ENCODE peak calls at places on chromosomes 13 and 19, in seven cellular contexts. One of them, this sample, is unnamed.

GRCh38 chr13:59534806-59535205 is 628.9 kb downstream of the DIAPH3 start:
- DNase-seq in HCT116: no peak
- DNase-seq in H1: no peak
- DNase-seq in K562: no peak
- DNase-seq in SK-N-SH: no peak
- DNase-seq in HepG2: no peak
- DNase-seq in GM12878: no peak
- DNase-seq in this sample: no peak

GRCh38 chr19:13588953-13589833 is 82.9 kb upstream of the CACNA1A start:
- DNase-seq in HCT116: peak
- DNase-seq in H1: peak
- DNase-seq in K562: peak
- DNase-seq in SK-N-SH: peak
- DNase-seq in HepG2: peak
- DNase-seq in GM12878: no peak
- DNase-seq in this sample: peak

GRCh38 chr13:112442483-112443090 is 66.4 kb downstream of the SPACA7 start:
- DNase-seq in HCT116: no peak
- DNase-seq in H1: no peak
- DNase-seq in K562: no peak
- DNase-seq in SK-N-SH: peak
- DNase-seq in HepG2: no peak
- DNase-seq in GM12878: no peak
- DNase-seq in this sample: no peak

GRCh38 chr13:53499551-53499950 is 470.9 kb downstream of the OLFM4 start:
- DNase-seq in HCT116: no peak
- DNase-seq in H1: no peak
- DNase-seq in K562: no peak
- DNase-seq in SK-N-SH: no peak
- DNase-seq in HepG2: no peak
- DNase-seq in GM12878: no peak
- DNase-seq in this sample: no peak

GRCh38 chr13:95136638-95137037 is 164.6 kb downstream of the ABCC4 start:
- DNase-seq in HCT116: no peak
- DNase-seq in H1: no peak
- DNase-seq in K562: no peak
- DNase-seq in SK-N-SH: no peak
- DNase-seq in HepG2: no peak
- DNase-seq in GM12878: no peak
- DNase-seq in this sample: no peak

GRCh38 chr13:109145631-109146030 is 516.2 kb downstream of the MYO16 start:
- DNase-seq in HCT116: peak
- DNase-seq in H1: no peak
- DNase-seq in K562: peak
- DNase-seq in SK-N-SH: peak
- DNase-seq in HepG2: peak
- DNase-seq in GM12878: no peak
- DNase-seq in this sample: peak

GRCh38 chr13:44273991-44274810 is 99.4 kb upstream of the SERP2 start:
- DNase-seq in HCT116: no peak
- DNase-seq in H1: no peak
- DNase-seq in K562: no peak
- DNase-seq in SK-N-SH: no peak
- DNase-seq in HepG2: no peak
- DNase-seq in GM12878: no peak
- DNase-seq in this sample: peak

GRCh38 chr19:31107096-31107495 is 242.1 kb downstream of the TSHZ3 start:
- DNase-seq in HCT116: no peak
- DNase-seq in H1: no peak
- DNase-seq in K562: no peak
- DNase-seq in SK-N-SH: no peak
- DNase-seq in HepG2: no peak
- DNase-seq in GM12878: no peak
- DNase-seq in this sample: no peak

GRCh38 chr13:91652389-91652788 is 254.0 kb downstream of the GPC5 start:
- DNase-seq in HCT116: no peak
- DNase-seq in H1: no peak
- DNase-seq in K562: no peak
- DNase-seq in SK-N-SH: no peak
- DNase-seq in HepG2: no peak
- DNase-seq in GM12878: no peak
- DNase-seq in this sample: no peak

GRCh38 chr13:110103479-110103878 is 203.5 kb downstream of the COL4A1 start:
- DNase-seq in HCT116: no peak
- DNase-seq in H1: no peak
- DNase-seq in K562: no peak
- DNase-seq in SK-N-SH: no peak
- DNase-seq in HepG2: no peak
- DNase-seq in GM12878: no peak
- DNase-seq in this sample: no peak

GRCh38 chr13:101325423-101325822 is 90.9 kb downstream of the NALCN start:
- DNase-seq in HCT116: no peak
- DNase-seq in H1: no peak
- DNase-seq in K562: no peak
- DNase-seq in SK-N-SH: no peak
- DNase-seq in HepG2: no peak
- DNase-seq in GM12878: no peak
- DNase-seq in this sample: no peak

GRCh38 chr13:77697208-77698103 is at the start of gene SLAIN1:
- DNase-seq in HCT116: no peak
- DNase-seq in H1: peak
- DNase-seq in K562: peak
- DNase-seq in SK-N-SH: peak
- DNase-seq in HepG2: peak
- DNase-seq in GM12878: no peak
- DNase-seq in this sample: no peak

GRCh38 chr19:38538793-38539528 is 78.8 kb downstream of the MAP4K1 start:
- DNase-seq in HCT116: no peak
- DNase-seq in H1: no peak
- DNase-seq in K562: no peak
- DNase-seq in SK-N-SH: no peak
- DNase-seq in HepG2: no peak
- DNase-seq in GM12878: no peak
- DNase-seq in this sample: no peak

GRCh38 chr19:55681131-55682087 is 6.4 kb downstream of the EPN1 start:
- DNase-seq in HCT116: no peak
- DNase-seq in H1: no peak
- DNase-seq in K562: no peak
- DNase-seq in SK-N-SH: no peak
- DNase-seq in HepG2: no peak
- DNase-seq in GM12878: no peak
- DNase-seq in this sample: no peak

GRCh38 chr13:46668906-46669525 is 116.0 kb downstream of the LRCH1 start:
- DNase-seq in HCT116: no peak
- DNase-seq in H1: no peak
- DNase-seq in K562: no peak
- DNase-seq in SK-N-SH: no peak
- DNase-seq in HepG2: no peak
- DNase-seq in GM12878: no peak
- DNase-seq in this sample: no peak

GRCh38 chr13:110499621-110500281 is 61.8 kb downstream of the RAB20 start:
- DNase-seq in HCT116: no peak
- DNase-seq in H1: no peak
- DNase-seq in K562: no peak
- DNase-seq in SK-N-SH: no peak
- DNase-seq in HepG2: no peak
- DNase-seq in GM12878: no peak
- DNase-seq in this sample: no peak

GRCh38 chr19:51091895-51092873 is 9.5 kb upstream of the KLK14 start:
- DNase-seq in HCT116: no peak
- DNase-seq in H1: no peak
- DNase-seq in K562: no peak
- DNase-seq in SK-N-SH: no peak
- DNase-seq in HepG2: no peak
- DNase-seq in GM12878: no peak
- DNase-seq in this sample: no peak

GRCh38 chr13:22596157-22596863 is 584.5 kb upstream of the SGCG start:
- DNase-seq in HCT116: no peak
- DNase-seq in H1: no peak
- DNase-seq in K562: no peak
- DNase-seq in SK-N-SH: no peak
- DNase-seq in HepG2: peak
- DNase-seq in GM12878: no peak
- DNase-seq in this sample: no peak

GRCh38 chr13:34162545-34162936 is 344.6 kb downstream of the RFC3 start:
- DNase-seq in HCT116: no peak
- DNase-seq in H1: no peak
- DNase-seq in K562: no peak
- DNase-seq in SK-N-SH: no peak
- DNase-seq in HepG2: no peak
- DNase-seq in GM12878: no peak
- DNase-seq in this sample: no peak

GRCh38 chr19:1651548-1652394 is 644 bp downstream of the TCF3 start:
- DNase-seq in HCT116: no peak
- DNase-seq in H1: no peak
- DNase-seq in K562: peak
- DNase-seq in SK-N-SH: peak
- DNase-seq in HepG2: no peak
- DNase-seq in GM12878: no peak
- DNase-seq in this sample: peak

GRCh38 chr19:47005164-47005641 is 14.4 kb upstream of the NPAS1 start:
- DNase-seq in HCT116: no peak
- DNase-seq in H1: no peak
- DNase-seq in K562: peak
- DNase-seq in SK-N-SH: no peak
- DNase-seq in HepG2: peak
- DNase-seq in GM12878: no peak
- DNase-seq in this sample: no peak

GRCh38 chr13:63901630-63902029 is 2486.0 kb upstream of the PCDH20 start:
- DNase-seq in HCT116: no peak
- DNase-seq in H1: no peak
- DNase-seq in K562: no peak
- DNase-seq in SK-N-SH: no peak
- DNase-seq in HepG2: peak
- DNase-seq in GM12878: no peak
- DNase-seq in this sample: no peak

GRCh38 chr13:79056706-79057105 is 349.3 kb downstream of the RBM26 start:
- DNase-seq in HCT116: no peak
- DNase-seq in H1: no peak
- DNase-seq in K562: no peak
- DNase-seq in SK-N-SH: no peak
- DNase-seq in HepG2: no peak
- DNase-seq in GM12878: no peak
- DNase-seq in this sample: no peak

GRCh38 chr13:48456546-48456945 is 43.6 kb upstream of the LPAR6 start:
- DNase-seq in HCT116: no peak
- DNase-seq in H1: no peak
- DNase-seq in K562: no peak
- DNase-seq in SK-N-SH: no peak
- DNase-seq in HepG2: no peak
- DNase-seq in GM12878: no peak
- DNase-seq in this sample: no peak

GRCh38 chr19:28228854-28229253 is 984.1 kb downstream of the UQCRFS1 start:
- DNase-seq in HCT116: no peak
- DNase-seq in H1: no peak
- DNase-seq in K562: no peak
- DNase-seq in SK-N-SH: no peak
- DNase-seq in HepG2: no peak
- DNase-seq in GM12878: no peak
- DNase-seq in this sample: no peak

GRCh38 chr19:55546822-55547614 is 1.7 kb upstream of the SBK3 start:
- DNase-seq in HCT116: no peak
- DNase-seq in H1: no peak
- DNase-seq in K562: peak
- DNase-seq in SK-N-SH: no peak
- DNase-seq in HepG2: peak
- DNase-seq in GM12878: no peak
- DNase-seq in this sample: no peak

GRCh38 chr19:5671600-5671999 is 8.7 kb downstream of the MICOS13 start:
- DNase-seq in HCT116: no peak
- DNase-seq in H1: no peak
- DNase-seq in K562: no peak
- DNase-seq in SK-N-SH: no peak
- DNase-seq in HepG2: no peak
- DNase-seq in GM12878: no peak
- DNase-seq in this sample: no peak
- TF ChIP-seq JUND in HCT116: no peak
- TF ChIP-seq JUND in H1: no peak
- TF ChIP-seq JUND in K562: no peak
- TF ChIP-seq JUND in SK-N-SH: no peak
- TF ChIP-seq JUND in HepG2: no peak
- TF ChIP-seq JUND in GM12878: no peak
- TF ChIP-seq JUND in this sample: no peak

GRCh38 chr19:44553478-44554171 is 24.1 kb upstream of the CEACAM20 start:
- DNase-seq in HCT116: no peak
- DNase-seq in H1: no peak
- DNase-seq in K562: peak
- DNase-seq in SK-N-SH: no peak
- DNase-seq in HepG2: no peak
- DNase-seq in GM12878: no peak
- DNase-seq in this sample: no peak
- TF ChIP-seq JUND in HCT116: no peak
- TF ChIP-seq JUND in H1: no peak
- TF ChIP-seq JUND in K562: peak
- TF ChIP-seq JUND in SK-N-SH: no peak
- TF ChIP-seq JUND in HepG2: no peak
- TF ChIP-seq JUND in GM12878: no peak
- TF ChIP-seq JUND in this sample: no peak

DNA sequence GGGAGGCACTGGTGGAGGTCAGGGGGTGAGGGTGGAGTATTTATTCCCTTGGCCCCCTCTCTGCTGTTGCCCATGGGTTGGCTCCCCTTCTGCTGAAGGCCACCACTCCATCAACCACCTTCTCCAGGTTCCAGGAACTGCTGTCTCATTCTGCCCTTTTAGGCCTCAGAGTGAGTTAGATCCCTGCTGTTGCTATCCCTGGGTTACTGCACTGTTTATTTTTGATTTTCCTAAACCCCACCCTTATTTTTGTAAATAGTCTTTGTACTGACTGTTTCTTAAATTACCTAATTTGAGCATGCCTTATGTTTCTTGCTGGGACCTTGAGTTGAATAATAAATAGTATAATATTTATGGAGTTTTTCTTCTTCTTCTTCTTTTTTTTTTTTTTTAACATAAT is 132.8 kb downstream of the RGCC start:
- DNase-seq in HCT116: no peak
- DNase-seq in H1: no peak
- DNase-seq in K562: peak
- DNase-seq in SK-N-SH: no peak
- DNase-seq in HepG2: no peak
- DNase-seq in GM12878: no peak
- DNase-seq in this sample: no peak
- TF ChIP-seq JUND in HCT116: no peak
- TF ChIP-seq JUND in H1: no peak
- TF ChIP-seq JUND in K562: no peak
- TF ChIP-seq JUND in SK-N-SH: no peak
- TF ChIP-seq JUND in HepG2: no peak
- TF ChIP-seq JUND in GM12878: no peak
- TF ChIP-seq JUND in this sample: no peak

GRCh38 chr19:57362419-57362818 is 932 bp upstream of the TRAPPC2B start:
- DNase-seq in HCT116: no peak
- DNase-seq in H1: no peak
- DNase-seq in K562: no peak
- DNase-seq in SK-N-SH: no peak
- DNase-seq in HepG2: no peak
- DNase-seq in GM12878: no peak
- DNase-seq in this sample: no peak

GRCh38 chr19:57362997-57363705 is at the start of the genes TRAPPC2B and ZNF547:
- DNase-seq in HCT116: peak
- DNase-seq in H1: peak
- DNase-seq in K562: peak
- DNase-seq in SK-N-SH: peak
- DNase-seq in HepG2: peak
- DNase-seq in GM12878: peak
- DNase-seq in this sample: peak

GRCh38 chr19:57359300-57359699 is 4.1 kb upstream of the TRAPPC2B start:
- DNase-seq in HCT116: no peak
- DNase-seq in H1: no peak
- DNase-seq in K562: no peak
- DNase-seq in SK-N-SH: no peak
- DNase-seq in HepG2: no peak
- DNase-seq in GM12878: no peak
- DNase-seq in this sample: no peak

GRCh38 chr19:57363734-57364181 is 407 bp downstream of the TRAPPC2B start:
- DNase-seq in HCT116: no peak
- DNase-seq in H1: no peak
- DNase-seq in K562: no peak
- DNase-seq in SK-N-SH: no peak
- DNase-seq in HepG2: peak
- DNase-seq in GM12878: no peak
- DNase-seq in this sample: no peak
- TF ChIP-seq JUND in HCT116: no peak
- TF ChIP-seq JUND in H1: no peak
- TF ChIP-seq JUND in K562: no peak
- TF ChIP-seq JUND in SK-N-SH: no peak
- TF ChIP-seq JUND in HepG2: no peak
- TF ChIP-seq JUND in GM12878: no peak
- TF ChIP-seq JUND in this sample: no peak